ENCODE peak calls at places on chromosome 11, in four cellular contexts. K, W, E and S are unnamed samples.

GRCh38 chr11:843818-844692 is 1.4 kb downstream of the TSPAN4 start:
- DNase-seq in K (peak), W (no peak), E (peak), S (no peak)

GRCh38 chr11:67230886-67231285 is 35.4 kb upstream of the GRK2 start:
- DNase-seq in K (no peak), E (no peak), W (no peak), S (no peak)

GRCh38 chr11:65291613-65292012 is 23.1 kb upstream of the CDC42EP2 start:
- DNase-seq in E (peak), K (no peak), W (no peak), S (no peak)

GRCh38 chr11:13462928-13463778 is at the start of gene BTBD10:
- DNase-seq in W (peak), K (peak), E (peak), S (peak)

GRCh38 chr11:94737171-94737611 is 31.0 kb upstream of the AMOTL1 start:
- DNase-seq in W (no peak), E (peak), K (no peak), S (no peak)

GRCh38 chr11:86955111-86955673 is at the start of gene FZD4:
- DNase-seq in W (peak), E (peak), K (peak), S (peak)

GRCh38 chr11:63937713-63938480 is 905 bp upstream of the NAA40 start:
- DNase-seq in E (no peak), W (no peak), K (no peak), S (no peak)

GRCh38 chr11:27604416-27604815 is 95.8 kb downstream of the BDNF start:
- DNase-seq in K (no peak), E (no peak), W (no peak), S (no peak)

GRCh38 chr11:2213384-2213842 is 41.8 kb upstream of the TH start:
- DNase-seq in K (no peak), E (no peak), W (no peak), S (no peak)

GRCh38 chr11:30107899-30108298 is 91.1 kb upstream of the KCNA4 start:
- DNase-seq in K (no peak), E (peak), W (no peak), S (no peak)

GRCh38 chr11:15629690-15630321 is 515.1 kb downstream of the INSC start:
- DNase-seq in E (no peak), K (no peak), W (peak), S (no peak)

GRCh38 chr11:61881397-61881796 is 9.9 kb downstream of the FADS3 start:
- DNase-seq in K (no peak), W (no peak), E (no peak), S (no peak)

GRCh38 chr11:123080023-123080422 is 18.1 kb upstream of the HSPA8 start:
- DNase-seq in E (no peak), W (no peak), K (no peak), S (no peak)

GRCh38 chr11:36763187-36763586 is 165.2 kb upstream of the RAG2 start:
- DNase-seq in K (no peak), E (no peak), W (no peak), S (peak)

GRCh38 chr11:79390923-79391322 is 49.9 kb downstream of the TENM4 start:
- DNase-seq in W (no peak), E (no peak), K (no peak), S (no peak)

GRCh38 chr11:109197656-109198055 is 224.3 kb upstream of the C11orf87 start:
- DNase-seq in W (no peak), E (peak), K (no peak), S (no peak)

GRCh38 chr11:73784080-73784634 is 3.5 kb upstream of the MRPL48 start:
- DNase-seq in W (no peak), K (no peak), E (peak), S (no peak)

GRCh38 chr11:43648888-43649287 is 31.6 kb upstream of the HSD17B12 start:
- DNase-seq in K (no peak), W (no peak), E (no peak), S (no peak)

GRCh38 chr11:30583505-30584280 is 2.5 kb downstream of the MPPED2 start:
- DNase-seq in K (peak), E (no peak), W (no peak), S (no peak)

GRCh38 chr11:94450061-94450460 is 43.6 kb downstream of the MRE11 start:
- DNase-seq in W (no peak), K (no peak), E (peak), S (no peak)

GRCh38 chr11:120378474-120378873 is 42.3 kb downstream of the ARHGEF12 start:
- DNase-seq in W (no peak), E (no peak), K (no peak), S (no peak)

GRCh38 chr11:111443032-111443431 is 64.0 kb upstream of the POU2AF1 start:
- DNase-seq in E (no peak), W (no peak), K (no peak), S (no peak)

GRCh38 chr11:30511408-30511807 is 74.7 kb downstream of the MPPED2 start:
- DNase-seq in E (no peak), W (no peak), K (no peak), S (no peak)

GRCh38 chr11:18171377-18172000 is 1.1 kb upstream of the MRGPRX4 start:
- DNase-seq in K (no peak), E (peak), W (peak), S (peak)

GRCh38 chr11:46390331-46391171 is 1.0 kb downstream of the CHRM4 start:
- DNase-seq in E (no peak), K (no peak), W (no peak), S (peak)

GRCh38 chr11:44848203-44848962 is 102.3 kb downstream of the TP53I11 start:
- DNase-seq in W (no peak), E (no peak), K (no peak), S (no peak)

GRCh38 chr11:104967493-104968364 is 645 bp downstream of the CASP4 start:
- DNase-seq in W (no peak), E (peak), K (no peak), S (no peak)

GRCh38 chr11:12897867-12898266 is 111.2 kb upstream of the RASSF10 start:
- DNase-seq in K (no peak), W (no peak), E (no peak), S (no peak)

GRCh38 chr11:118146554-118146953 is 6.1 kb downstream of the SCN4B start:
- DNase-seq in E (no peak), K (no peak), W (no peak), S (no peak)

GRCh38 chr11:101458161-101458560 is 125.6 kb downstream of the TRPC6 start:
- DNase-seq in E (peak), W (no peak), K (no peak), S (no peak)

GRCh38 chr11:20671856-20672546 is 2.6 kb downstream of the NELL1 start:
- DNase-seq in W (no peak), K (no peak), E (peak), S (peak)

GRCh38 chr11:103619480-103619879 is 417.0 kb upstream of the DDI1 start:
- DNase-seq in W (no peak), E (no peak), K (no peak), S (no peak)

GRCh38 chr11:65505434-65506315 is 6.8 kb downstream of the MALAT1 start:
- DNase-seq in W (no peak), E (peak), K (no peak), S (no peak)